ENCODE peak calls at places on chromosomes 4 and X, in six cellular contexts. S is HCT116; G is CD8-positive, alpha-beta memory T cell; X is activated naive CD4-positive, alpha-beta T cell; R is stimulated activated CD4-positive, alpha-beta T cell treated with anti-CD3 and anti-CD28 coated beads, Interleukin-4, amount 100 ng/mL, for 24 hours; U is SW480. J is an unnamed sample.

GRCh38 chr4:125323547-125324100 is 8.9 kb downstream of the FAT4 start:
- DNase-seq in S (no peak), G (no peak), X (no peak), R (no peak), U (no peak), J (no peak)

GRCh38 chr4:87120411-87121162 is 99.8 kb downstream of the KLHL8 start:
- DNase-seq in S (no peak), G (no peak), X (no peak), R (no peak), U (no peak), J (no peak)

GRCh38 chrX:132165651-132166050 is 37.8 kb upstream of the FRMD7 start:
- DNase-seq in S (no peak), G (no peak), X (no peak), R (no peak), U (no peak), J (no peak)

GRCh38 chrX:2708016-2708415 is 16.9 kb downstream of the CD99 start:
- DNase-seq in S (no peak), G (no peak), X (no peak), R (peak; percentile 40), U (no peak), J (no peak)

GRCh38 chr4:123362103-123362502 is 34.5 kb upstream of the SPRY1 start:
- DNase-seq in S (no peak), G (no peak), X (no peak), R (no peak), U (no peak), J (no peak)

GRCh38 chrX:10062352-10062751 is 94.4 kb upstream of the CLCN4 start:
- DNase-seq in S (no peak), G (no peak), X (no peak), R (no peak), U (no peak), J (no peak)

GRCh38 chr4:169315530-169316306 is 45.0 kb upstream of the SH3RF1 start:
- DNase-seq in S (no peak), G (no peak), X (no peak), R (no peak), U (no peak), J (no peak)

GRCh38 chr4:186563761-186564160 is 8.4 kb upstream of the MTNR1A start:
- DNase-seq in S (no peak), G (no peak), X (no peak), R (no peak), U (no peak), J (no peak)

GRCh38 chr4:11720292-11720691 is 291.6 kb upstream of the HS3ST1 start:
- DNase-seq in S (no peak), G (no peak), X (no peak), R (no peak), U (peak; percentile 34), J (no peak)

GRCh38 chr4:160276785-160277325 is 1174.0 kb downstream of the RAPGEF2 start:
- DNase-seq in S (no peak), G (no peak), X (no peak), R (no peak), U (no peak), J (no peak)

GRCh38 chr4:80153800-80154546 is 43.3 kb upstream of the PRDM8 start:
- DNase-seq in S (no peak), G (no peak), X (no peak), R (no peak), U (no peak), J (no peak)

GRCh38 chr4:29983890-29984289 is 736.3 kb upstream of the PCDH7 start:
- DNase-seq in S (no peak), G (no peak), X (no peak), R (no peak), U (no peak), J (no peak)

GRCh38 chrX:9414416-9414815 is 50.4 kb upstream of the TBL1X start:
- DNase-seq in S (no peak), G (no peak), X (no peak), R (no peak), U (no peak), J (no peak)

GRCh38 chrX:23884427-23885024 is 23.2 kb downstream of the APOO start:
- DNase-seq in S (no peak), G (no peak), X (no peak), R (no peak), U (no peak), J (no peak)

GRCh38 chr4:174450452-174450851 is 71.8 kb downstream of the HPGD start:
- DNase-seq in S (no peak), G (no peak), X (no peak), R (no peak), U (no peak), J (no peak)

GRCh38 chr4:70559216-70559830 is 32.7 kb upstream of the AMBN start:
- DNase-seq in S (peak; percentile 35), G (peak; percentile 10), X (no peak), R (peak; percentile 26), U (peak; percentile 23), J (peak; percentile 57)

GRCh38 chr4:8308856-8309771 is 39.6 kb downstream of the HTRA3 start:
- DNase-seq in S (no peak), G (no peak), X (no peak), R (no peak), U (no peak), J (no peak)

GRCh38 chr4:48831532-48832015 is 686 bp downstream of the OCIAD1 start:
- DNase-seq in S (no peak), G (no peak), X (no peak), R (no peak), U (peak; percentile 11), J (no peak)

GRCh38 chr4:183988874-183989273 is 83.8 kb downstream of the STOX2 start:
- DNase-seq in S (no peak), G (no peak), X (no peak), R (no peak), U (no peak), J (no peak)

GRCh38 chr4:8282742-8283141 is 13.2 kb downstream of the HTRA3 start:
- DNase-seq in S (no peak), G (no peak), X (no peak), R (no peak), U (no peak), J (no peak)

GRCh38 chr4:148447672-148448071 is 5.5 kb upstream of the NR3C2 start:
- DNase-seq in S (no peak), G (peak; percentile 25), X (no peak), R (peak; percentile 22), U (no peak), J (no peak)

GRCh38 chr4:40255722-40256281 is 59.0 kb downstream of the RHOH start:
- DNase-seq in S (peak; percentile 97), G (no peak), X (no peak), R (no peak), U (peak; percentile 88), J (no peak)

GRCh38 chr4:40256329-40256728 is 59.5 kb downstream of the RHOH start:
- DNase-seq in S (no peak), G (no peak), X (no peak), R (no peak), U (no peak), J (no peak)

GRCh38 chr4:124936427-124936826 is 223.9 kb upstream of the ANKRD50 start:
- DNase-seq in S (no peak), G (no peak), X (no peak), R (no peak), U (no peak), J (no peak)

GRCh38 chr4:7513731-7514130 is 79.0 kb upstream of the PSAPL1 start:
- DNase-seq in S (no peak), G (no peak), X (no peak), R (no peak), U (peak; percentile 57), J (no peak)

GRCh38 chr4:151997461-151997860 is 236.7 kb upstream of the GATB start:
- DNase-seq in S (no peak), G (no peak), X (no peak), R (no peak), U (no peak), J (no peak)

GRCh38 chr4:98929341-98930267 is 671 bp upstream of the EIF4E start:
- DNase-seq in S (peak; percentile 94), G (peak; percentile 27), X (peak; percentile 11), R (peak; percentile 69), U (peak; percentile 68), J (no peak)

GRCh38 chrX:154411981-154412340 is 622 bp downstream of the TAFAZZIN start:
- DNase-seq in S (no peak), G (peak; percentile 32), X (no peak), R (peak; percentile 59), U (peak; percentile 54), J (no peak)

GRCh38 chr4:106104276-106104675 is 209.0 kb downstream of the NPNT start:
- DNase-seq in S (no peak), G (no peak), X (no peak), R (no peak), U (no peak), J (no peak)

GRCh38 chrX:55867254-55867653 is 149.7 kb downstream of the RRAGB start:
- DNase-seq in S (no peak), G (no peak), X (no peak), R (no peak), U (no peak), J (no peak)

GRCh38 chr4:154315741-154316140 is 175.9 kb downstream of the DCHS2 start:
- DNase-seq in S (no peak), G (no peak), X (no peak), R (no peak), U (no peak), J (no peak)

GRCh38 chrX:66016905-66017658 is 22.8 kb downstream of the VSIG4 start:
- DNase-seq in S (no peak), G (no peak), X (no peak), R (no peak), U (no peak), J (no peak)

GRCh38 chr4:69196209-69196965 is 18.2 kb downstream of the UGT2B11 start:
- DNase-seq in S (no peak), G (no peak), X (no peak), R (no peak), U (no peak), J (no peak)

GRCh38 chr4:48079972-48080391 is 54.1 kb downstream of the TXK start:
- DNase-seq in S (no peak), G (no peak), X (no peak), R (no peak), U (no peak), J (no peak)

GRCh38 chr4:39181520-39181904 is 817 bp upstream of the WDR19 start:
- DNase-seq in S (no peak), G (no peak), X (no peak), R (no peak), U (no peak), J (no peak)

GRCh38 chr4:2939383-2940243 is 23.6 kb downstream of the NOP14 start:
- DNase-seq in S (no peak), G (no peak), X (no peak), R (no peak), U (no peak), J (no peak)

GRCh38 chrX:24081661-24082154 is 27.0 kb downstream of the EIF2S3 start:
- DNase-seq in S (peak; percentile 50), G (peak; percentile 15), X (peak; percentile 4), R (peak; percentile 47), U (peak; percentile 58), J (peak; percentile 3)

J was measured in neuronal stem cell.